ENCODE peak calls at places on chromosomes 5 and 9, in five cellular contexts. I is activated T-cell treated with anti-CD3 and anti-CD28 coated beads for 4 hours, H is T-helper 2 cell, G is GM03348, A is SK-N-MC. N is an unnamed sample.

GRCh38 chr9:128899566-128900322 is 17.8 kb downstream of the LRRC8A start:
- DNase-seq in I (no peak), H (no peak), G (no peak), A (no peak), N (no peak)

GRCh38 chr5:157651623-157652376 is 438 bp downstream of the SOX30 start:
- DNase-seq in I (peak; percentile 59), H (peak; percentile 77), G (peak; percentile 64), A (no peak), N (no peak)

GRCh38 chr5:31049933-31050704 is 143.4 kb upstream of the CDH6 start:
- DNase-seq in I (no peak), H (no peak), G (no peak), A (no peak), N (peak; percentile 1)

GRCh38 chr5:134533115-134533815 is 7.8 kb downstream of the JADE2 start:
- DNase-seq in I (no peak), H (no peak), G (no peak), A (no peak), N (no peak)

GRCh38 chr5:37921452-37921851 is 81.6 kb upstream of the GDNF start:
- DNase-seq in I (no peak), H (no peak), G (no peak), A (no peak), N (no peak)

GRCh38 chr9:138006576-138007233 is 129.1 kb downstream of the CACNA1B start:
- DNase-seq in I (no peak), H (no peak), G (no peak), A (no peak), N (no peak)

GRCh38 chr5:164051745-164052144 is 546.3 kb downstream of the MAT2B start:
- DNase-seq in I (no peak), H (no peak), G (no peak), A (no peak), N (no peak)

GRCh38 chr5:67985686-67986387 is 229.7 kb upstream of the PIK3R1 start:
- DNase-seq in I (no peak), H (no peak), G (no peak), A (no peak), N (no peak)

GRCh38 chr5:180161420-180162303 is 47.3 kb downstream of the RASGEF1C start:
- DNase-seq in I (no peak), H (no peak), G (peak; percentile 8), A (no peak), N (peak; percentile 30)

GRCh38 chr9:71638627-71639026 is 129.7 kb downstream of the CEMIP2 start:
- DNase-seq in I (no peak), H (no peak), G (no peak), A (no peak), N (no peak)

GRCh38 chr5:133846478-133847226 is 121.8 kb downstream of the C5orf15 start:
- DNase-seq in I (no peak), H (no peak), G (no peak), A (no peak), N (no peak)

GRCh38 chr5:149537374-149537959 is 13.8 kb downstream of the CSNK1A1 start:
- DNase-seq in I (no peak), H (no peak), G (no peak), A (no peak), N (no peak)

GRCh38 chr5:163408311-163408923 is 29.0 kb upstream of the CCNG1 start:
- DNase-seq in I (peak; percentile 42), H (peak; percentile 37), G (peak; percentile 70), A (peak; percentile 72), N (peak; percentile 8)

GRCh38 chr5:169272731-169273401 is 28.1 kb downstream of the SLIT3 start:
- DNase-seq in I (no peak), H (no peak), G (no peak), A (no peak), N (no peak)

GRCh38 chr5:54909911-54910870 is 75.2 kb downstream of the ESM1 start:
- DNase-seq in I (no peak), H (no peak), G (peak; percentile 46), A (no peak), N (no peak)

GRCh38 chr5:58245479-58245845 is 214.4 kb downstream of the PLK2 start:
- DNase-seq in I (no peak), H (no peak), G (no peak), A (no peak), N (no peak)